ENCODE peak calls at places on chromosomes 5 and 9, in ten cellular contexts. Y is PC-3; H is mesendoderm; V is AG04450; C is HCT116; F is CD4-positive, CD25-positive, alpha-beta regulatory T cell; D is osteoblast; M is endodermal cell; T is small intestine; B is CD4-positive, alpha-beta memory T cell. K is an unnamed sample. For H3K27me3, the result is how much of the 10 kb centered on the place peaks cover.

GRCh38 chr5:110167384-110167783 is 477.7 kb downstream of the MAN2A1 start:
- DNase-seq in H (no peak), F (no peak), C (no peak), B (no peak), T (no peak), D (no peak), Y (no peak), V (no peak), M (no peak), K (no peak)

GRCh38 chr5:178429541-178430186 is 160.5 kb downstream of the COL23A1 start:
- DNase-seq in C (no peak), D (peak), B (no peak), H (no peak), M (no peak), V (no peak), T (no peak), Y (no peak), F (no peak), K (no peak)

GRCh38 chr5:135031146-135031812 is 2.7 kb downstream of the PITX1 start:
- DNase-seq in B (no peak), V (no peak), F (no peak), H (peak), D (peak), C (no peak), Y (no peak), M (peak), T (peak), K (no peak)

GRCh38 chr9:134642385-134643181 is 980 bp downstream of the COL5A1 start:
- DNase-seq in B (no peak), Y (peak), V (peak), M (peak), F (no peak), H (peak), C (no peak), D (peak), T (no peak), K (no peak)

GRCh38 chr5:98428806-98429205 is 344.7 kb upstream of the RGMB start:
- DNase-seq in B (no peak), H (no peak), Y (no peak), C (no peak), D (no peak), V (no peak), M (no peak), F (no peak), T (peak), K (no peak)

GRCh38 chr5:168683927-168684295 is 104.7 kb upstream of the PANK3 start:
- DNase-seq in D (no peak), C (no peak), M (no peak), V (no peak), T (no peak), B (no peak), H (no peak), Y (no peak), F (no peak), K (no peak)

GRCh38 chr5:33701251-33701650 is 190.5 kb downstream of the ADAMTS12 start:
- DNase-seq in T (no peak), D (peak), B (no peak), M (no peak), Y (no peak), V (no peak), C (no peak), F (no peak), H (no peak), K (no peak)

GRCh38 chr9:95070549-95071021 is 246.9 kb downstream of the FANCC start:
- DNase-seq in M (peak), Y (no peak), H (peak), C (no peak), T (no peak), D (no peak), B (no peak), F (no peak), V (no peak), K (no peak)

GRCh38 chr5:9218358-9218757 is 327.5 kb downstream of the SEMA5A start:
- DNase-seq in Y (no peak), V (no peak), M (no peak), T (no peak), B (no peak), F (no peak), D (no peak), H (no peak), C (no peak), K (no peak)

GRCh38 chr5:126575644-126576043 is 19.4 kb downstream of the ALDH7A1 start:
- DNase-seq in C (no peak), T (no peak), Y (no peak), M (no peak), B (no peak), D (no peak), F (no peak), H (no peak), V (no peak), K (no peak)

DNA sequence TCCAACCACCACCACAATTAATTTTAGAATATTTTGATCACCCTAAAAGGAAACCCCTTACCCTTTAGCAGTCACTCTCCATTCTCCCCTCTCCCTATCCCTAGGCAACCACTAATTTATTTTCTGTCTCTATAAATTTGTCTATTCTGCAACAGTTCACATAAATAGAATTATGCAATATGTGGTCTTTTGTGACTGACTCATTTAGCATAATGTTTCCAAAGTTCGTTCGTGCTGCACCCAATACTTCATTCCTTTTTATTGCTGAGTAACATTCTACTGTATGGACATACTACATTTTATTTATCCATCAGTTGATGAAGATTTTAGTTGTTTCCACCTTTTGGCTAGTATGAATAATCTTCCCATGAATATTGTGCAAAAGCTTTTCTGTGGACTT is 18.2 kb upstream of the CDC20B start:
- DNase-seq in D (no peak), F (no peak), B (no peak), V (no peak), C (no peak), H (no peak), M (no peak), Y (peak), T (no peak), K (no peak)
- H3K27me3 ChIP-seq in D (half or more), F (under half), B (under half), V (under half), C (under half), H (under half), M (half or more), Y (under half), T (under half), K (half or more)

GRCh38 chr5:129392681-129393080 is 67.4 kb upstream of the ADAMTS19 start:
- DNase-seq in V (no peak), H (no peak), C (no peak), Y (no peak), D (no peak), M (no peak), F (no peak), B (no peak), T (no peak), K (no peak)
- H3K27ac ChIP-seq in V (no peak), H (no peak), C (no peak), Y (no peak), D (no peak), M (peak), F (no peak), B (no peak), T (no peak), K (no peak)

DNA sequence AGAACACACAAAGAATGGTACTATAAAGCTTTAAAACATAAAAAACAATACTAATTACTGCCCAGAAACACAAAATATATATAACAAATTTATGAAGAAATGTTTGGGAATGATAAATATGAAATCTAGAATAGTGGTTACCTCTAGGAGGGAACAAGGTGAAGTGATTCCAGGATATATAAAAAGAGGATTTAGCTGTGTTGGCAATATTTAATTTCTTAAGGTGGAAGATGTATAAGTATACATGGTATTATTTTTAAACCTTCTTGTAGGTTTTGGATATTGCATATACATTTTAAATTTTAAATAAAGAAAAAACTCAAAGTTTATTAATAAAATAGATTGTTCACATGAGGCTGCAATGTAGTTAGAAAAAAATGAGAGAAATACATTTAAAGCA is 112.7 kb upstream of the ZNF618 start:
- DNase-seq in D (no peak), C (no peak), B (no peak), T (no peak), M (no peak), F (no peak), Y (no peak), H (no peak), V (no peak), K (no peak)
- H3K27me3 ChIP-seq in D (half or more), C (under half), B (under half), T (under half), M (under half), F (under half), Y (under half), H (under half), V (under half), K (under half)

DNA sequence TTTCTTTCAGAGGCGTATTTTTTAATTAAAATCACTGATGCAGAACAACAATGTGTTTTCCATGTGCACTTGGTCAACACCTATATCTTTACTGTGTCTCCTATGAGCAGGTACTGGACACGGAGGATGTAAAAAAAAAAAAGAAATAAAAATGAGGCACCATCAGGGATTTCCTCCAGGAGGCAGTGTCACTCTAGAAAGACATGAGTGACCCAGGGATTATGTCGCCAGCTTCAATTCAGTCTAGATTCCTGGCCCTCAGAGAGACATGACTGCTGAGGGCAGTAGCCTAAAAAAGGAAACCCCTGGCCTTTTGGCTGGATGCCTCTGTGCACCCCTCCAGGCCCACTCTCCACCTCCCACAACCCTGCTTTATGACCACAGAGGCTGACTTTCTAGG is 18.3 kb upstream of the IL33 start:
- DNase-seq in V (no peak), C (peak), T (peak), M (peak), H (peak), F (no peak), Y (peak), B (no peak), D (no peak), K (no peak)
- H3K27ac ChIP-seq in V (no peak), C (no peak), T (no peak), M (no peak), H (no peak), F (no peak), Y (peak), B (no peak), D (no peak), K (no peak)

DNA sequence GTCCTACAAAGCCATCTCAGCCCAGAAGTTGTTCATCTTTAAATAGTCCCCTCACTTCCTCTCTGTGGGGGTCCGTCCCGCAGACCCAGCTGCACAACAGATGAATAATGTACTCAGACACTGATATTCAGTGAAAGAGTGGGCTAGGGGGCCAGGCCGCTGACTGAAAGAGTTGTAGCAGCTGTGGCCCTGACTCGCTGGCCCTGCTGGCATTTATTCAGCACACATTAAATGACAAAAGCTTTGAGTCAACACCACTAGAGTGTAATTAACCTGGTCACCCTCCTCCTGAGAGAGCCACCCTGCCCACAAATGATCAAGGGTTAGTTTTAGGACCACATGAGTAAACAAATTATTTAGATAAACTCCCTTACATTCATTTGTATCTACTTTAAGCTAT is 76.2 kb downstream of the MED10 start:
- DNase-seq in H (no peak), Y (no peak), T (no peak), V (no peak), F (no peak), C (no peak), D (no peak), B (no peak), M (peak), K (no peak)
- H3K27me3 ChIP-seq in H (under half), Y (under half), T (under half), V (under half), F (under half), C (under half), D (under half), B (under half), M (half or more), K (under half)

DNA sequence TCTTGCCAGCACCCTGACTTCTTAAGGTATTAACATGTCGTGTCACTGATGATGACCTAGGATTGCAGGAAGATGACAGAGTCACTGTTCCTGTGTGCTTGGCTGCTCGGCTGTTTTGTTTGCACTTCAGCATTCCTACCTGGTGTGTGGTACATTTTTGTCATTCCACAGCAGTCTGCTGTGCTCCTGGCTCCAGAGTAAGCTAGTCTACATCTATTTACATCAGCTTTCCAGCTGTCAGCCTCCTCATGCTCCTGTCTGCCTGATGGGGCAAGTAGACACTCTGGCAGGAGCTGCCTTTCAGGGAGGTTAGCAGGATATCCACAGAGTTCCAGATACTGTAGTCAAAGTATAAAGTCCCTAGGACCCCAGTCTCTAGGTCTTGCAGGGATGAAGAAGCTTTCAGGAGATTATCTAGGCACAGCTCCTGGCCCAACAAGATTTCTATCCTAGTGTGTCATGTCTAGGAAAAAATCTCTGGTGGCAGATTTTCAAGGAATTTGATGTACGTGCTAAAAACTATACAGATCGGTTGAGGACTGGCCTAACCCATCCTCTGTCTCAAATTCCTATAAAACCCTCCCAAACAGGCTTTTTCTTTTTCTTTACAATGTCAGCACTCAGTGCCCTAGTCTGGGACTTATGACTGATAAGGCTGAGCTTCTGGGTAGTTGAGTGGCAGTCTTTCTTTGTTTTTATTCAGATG is 28.5 kb downstream of the RUSC2 start:
- DNase-seq in F (no peak), V (peak), Y (peak), M (peak), D (no peak), B (no peak), H (peak), T (no peak), C (peak), K (no peak)
- H3K27ac ChIP-seq in F (no peak), V (peak), Y (peak), M (peak), D (peak), B (no peak), H (peak), T (peak), C (peak), K (no peak)

GRCh38 chr5:133854554-133854953 is 113.9 kb downstream of the C5orf15 start:
- DNase-seq in M (no peak), C (no peak), H (no peak), F (no peak), B (no peak), D (no peak), Y (no peak), T (no peak), V (no peak), K (no peak)
- H3K27me3 ChIP-seq in M (under half), C (under half), H (under half), F (under half), B (under half), D (under half), Y (under half), T (under half), V (under half), K (under half)

DNA sequence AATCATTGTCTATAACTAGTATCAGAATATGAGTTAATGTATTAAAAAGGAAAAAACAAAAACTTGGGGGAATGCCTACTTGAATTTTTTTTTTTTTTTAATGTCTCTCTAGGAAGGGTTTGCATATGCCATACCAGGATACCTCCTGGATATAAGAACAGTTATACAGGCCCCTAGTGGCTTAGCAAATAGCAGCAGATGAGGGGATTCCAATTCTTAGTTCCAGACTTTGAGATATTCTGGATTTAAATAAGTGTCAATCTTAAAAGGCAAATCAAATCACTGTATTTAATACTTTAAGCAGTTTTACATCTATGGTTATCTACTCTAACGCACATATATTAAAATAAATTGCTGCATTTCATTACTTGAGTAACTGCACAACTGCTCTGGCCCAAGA is 1055.5 kb upstream of the DMAC1 start:
- DNase-seq in B (no peak), Y (no peak), C (no peak), F (no peak), D (peak), T (no peak), M (no peak), V (no peak), H (peak), K (no peak)
- H3K27ac ChIP-seq in B (no peak), Y (no peak), C (no peak), F (no peak), D (no peak), T (no peak), M (no peak), V (no peak), H (no peak), K (no peak)

GRCh38 chr9:1276474-1276873 is 226.3 kb downstream of the DMRT2 start:
- DNase-seq in B (no peak), F (no peak), M (no peak), V (no peak), Y (no peak), T (no peak), C (no peak), H (peak), D (no peak), K (no peak)
- H3K27me3 ChIP-seq in B (under half), F (under half), M (under half), V (under half), Y (under half), T (under half), C (under half), H (under half), D (under half), K (under half)

GRCh38 chr5:141519605-141520288 is 30.9 kb downstream of the PCDHGC5 start:
- DNase-seq in H (no peak), M (no peak), C (no peak), Y (no peak), V (no peak), T (no peak), D (no peak), F (no peak), B (no peak), K (no peak)
- H3K27ac ChIP-seq in H (no peak), M (no peak), C (peak), Y (peak), V (no peak), T (peak), D (peak), F (no peak), B (no peak), K (no peak)

K was measured in CD4-positive, alpha-beta T cell.